ENCODE peak calls at places on chromosomes 12 and 14, in six cellular contexts. N is SIG-M5; D is stomach; V is HepG2; C is central memory CD4-positive, alpha-beta T cell; A is GOT3. O is an unnamed sample.

GRCh38 chr12:3692616-3693365 is 60.1 kb downstream of the CRACR2A start:
- DNase-seq in N (no peak), D (no peak), V (no peak), C (no peak), A (no peak), O (no peak)

GRCh38 chr12:49672351-49673181 is 34.6 kb downstream of the FMNL3 start:
- DNase-seq in N (no peak), D (no peak), V (no peak), C (no peak), A (no peak), O (no peak)

GRCh38 chr12:3214508-3215365 is 137.6 kb downstream of the TSPAN9 start:
- DNase-seq in N (no peak), D (no peak), V (no peak), C (no peak), A (no peak), O (no peak)

GRCh38 chr14:42130809-42131208 is 524.1 kb downstream of the LRFN5 start:
- DNase-seq in N (no peak), D (no peak), V (no peak), C (no peak), A (no peak), O (no peak)

GRCh38 chr12:47082963-47083621 is 3.3 kb upstream of the AMIGO2 start:
- DNase-seq in N (no peak), D (no peak), V (no peak), C (no peak), A (no peak), O (no peak)

GRCh38 chr12:104751024-104751570 is 207.0 kb downstream of the SLC41A2 start:
- DNase-seq in N (no peak), D (no peak), V (no peak), C (no peak), A (no peak), O (no peak)

GRCh38 chr12:115944392-115944742 is 333.1 kb downstream of the MED13L start:
- DNase-seq in N (no peak), D (no peak), V (no peak), C (no peak), A (no peak), O (no peak)

GRCh38 chr12:128276542-128276941 is 9.6 kb downstream of the TMEM132C start:
- DNase-seq in N (no peak), D (no peak), V (no peak), C (no peak), A (no peak), O (no peak)

GRCh38 chr12:26077915-26078314 is 46.9 kb downstream of the BHLHE41 start:
- DNase-seq in N (no peak), D (no peak), V (no peak), C (no peak), A (no peak), O (no peak)

GRCh38 chr12:109722022-109722752 is 8.6 kb downstream of the FAM222A start:
- DNase-seq in N (no peak), D (no peak), V (peak; percentile 63), C (no peak), A (no peak), O (no peak)

GRCh38 chr12:52054838-52055741 is 3.8 kb downstream of the NR4A1 start:
- DNase-seq in N (no peak), D (peak; percentile 35), V (no peak), C (no peak), A (no peak), O (no peak)

GRCh38 chr12:106282457-106283097 is 20.0 kb upstream of the TCP11L2 start:
- DNase-seq in N (no peak), D (peak; percentile 62), V (peak; percentile 97), C (peak; percentile 55), A (no peak), O (no peak)

GRCh38 chr12:19909418-19909817 is 458.9 kb upstream of the PDE3A start:
- DNase-seq in N (no peak), D (no peak), V (no peak), C (no peak), A (no peak), O (no peak)

GRCh38 chr12:110555509-110556406 is 27.4 kb downstream of the PPTC7 start:
- DNase-seq in N (no peak), D (no peak), V (no peak), C (no peak), A (no peak), O (no peak)

GRCh38 chr12:9349888-9350885 is 142.0 kb upstream of the PZP start:
- DNase-seq in N (no peak), D (no peak), V (peak; percentile 69), C (no peak), A (no peak), O (no peak)